ENCODE peak calls at places on chromosomes 3 and 15, in five cellular contexts. G, Z, H, B and J are unnamed samples.

GRCh38 chr3:46293991-46294833 is 52.0 kb downstream of the CCR3 start:
- DNase-seq in G (no peak), Z (no peak), H (no peak), B (no peak), J (no peak)

GRCh38 chr3:133663569-133664313 is 2.0 kb upstream of the TOPBP1 start:
- DNase-seq in G (no peak), Z (peak), H (no peak), B (peak), J (no peak)

GRCh38 chr15:29668120-29668602 is 154.1 kb downstream of the TJP1 start:
- DNase-seq in G (peak), Z (peak), H (peak), B (peak), J (no peak)

GRCh38 chr15:88769161-88769971 is 33.9 kb upstream of the ACAN start:
- DNase-seq in G (no peak), Z (peak), H (no peak), B (peak), J (no peak)

GRCh38 chr15:99504823-99505551 is 60.8 kb upstream of the MEF2A start:
- DNase-seq in G (no peak), Z (peak), H (no peak), B (peak), J (no peak)

GRCh38 chr15:90648137-90649070 is 68.7 kb upstream of the BLM start:
- DNase-seq in G (peak), Z (peak), H (peak), B (peak), J (no peak)

GRCh38 chr15:50891159-50891558 is 17.3 kb upstream of the AP4E1 start:
- DNase-seq in G (no peak), Z (no peak), H (no peak), B (no peak), J (no peak)

GRCh38 chr3:65412591-65412990 is 626.1 kb downstream of the MAGI1 start:
- DNase-seq in G (no peak), Z (no peak), H (no peak), B (no peak), J (no peak)

GRCh38 chr15:85047271-85047948 is 65.8 kb downstream of the PDE8A start:
- DNase-seq in G (no peak), Z (no peak), H (peak), B (peak), J (no peak)

GRCh38 chr15:52810346-52810745 is 20.2 kb upstream of the ONECUT1 start:
- DNase-seq in G (no peak), Z (no peak), H (no peak), B (no peak), J (no peak)

GRCh38 chr3:20056727-20057611 is 16.7 kb downstream of the KAT2B start:
- DNase-seq in G (no peak), Z (peak), H (no peak), B (peak), J (no peak)

GRCh38 chr15:60661075-60661645 is 182.2 kb upstream of the ICE2 start:
- DNase-seq in G (no peak), Z (no peak), H (no peak), B (no peak), J (no peak)

GRCh38 chr3:52090620-52091468 is 34.5 kb upstream of the DUSP7 start:
- DNase-seq in G (peak), Z (no peak), H (no peak), B (no peak), J (no peak)

DNA sequence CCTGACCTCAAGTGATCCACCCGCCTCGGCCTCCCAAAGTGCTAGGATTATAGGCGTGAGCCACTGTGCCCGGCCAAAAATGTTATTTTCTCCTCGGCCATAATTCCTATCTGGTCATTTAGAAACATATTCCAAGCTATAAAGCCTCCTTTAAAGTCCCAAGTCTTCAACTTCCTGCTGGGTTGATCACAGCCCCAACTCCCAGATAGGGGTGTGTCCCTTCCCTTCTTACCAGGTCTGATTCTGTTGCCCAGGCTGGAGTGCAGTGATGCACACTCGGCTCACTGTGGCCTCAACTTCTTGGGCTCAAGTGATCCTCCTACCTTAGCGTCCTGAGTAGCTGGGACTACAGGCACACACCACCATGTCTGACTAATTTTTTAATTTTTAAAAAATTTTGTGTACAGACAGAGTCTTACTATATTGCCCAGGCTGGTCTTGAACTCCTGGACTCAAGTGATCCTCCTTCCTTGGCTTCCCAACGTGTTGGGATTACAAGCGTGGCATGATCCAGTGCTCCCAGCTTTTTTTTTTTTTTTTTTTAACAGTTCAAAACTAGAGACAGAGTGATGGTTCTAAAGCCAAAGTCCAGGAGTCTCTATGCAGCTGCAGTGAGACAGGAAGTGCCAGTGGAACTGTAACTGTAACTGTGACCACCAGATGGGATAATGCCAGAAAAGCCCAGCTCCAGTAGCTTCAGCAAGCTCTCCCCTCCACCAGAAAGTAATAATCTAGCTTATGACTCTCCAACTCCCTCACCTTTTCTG is 8.2 kb upstream of the PRKAR2A start:
- DNase-seq in G (no peak), Z (no peak), H (no peak), B (no peak), J (no peak)
- H3K27ac ChIP-seq in G (no peak), Z (no peak), H (no peak), B (no peak), J (peak)

GRCh38 chr15:48643236-48643635 is 2.3 kb downstream of the FBN1 start:
- DNase-seq in G (no peak), Z (no peak), H (no peak), B (no peak), J (no peak)

GRCh38 chr15:48643776-48644497 is 1.6 kb downstream of the FBN1 start:
- DNase-seq in G (no peak), Z (peak), H (no peak), B (no peak), J (peak)

GRCh38 chr15:48641416-48641815 is 4.1 kb downstream of the FBN1 start:
- DNase-seq in G (no peak), Z (peak), H (no peak), B (no peak), J (no peak)

GRCh38 chr15:48644498-48644826 is 1.0 kb downstream of the FBN1 start:
- DNase-seq in G (peak), Z (no peak), H (peak), B (no peak), J (no peak)

DNA sequence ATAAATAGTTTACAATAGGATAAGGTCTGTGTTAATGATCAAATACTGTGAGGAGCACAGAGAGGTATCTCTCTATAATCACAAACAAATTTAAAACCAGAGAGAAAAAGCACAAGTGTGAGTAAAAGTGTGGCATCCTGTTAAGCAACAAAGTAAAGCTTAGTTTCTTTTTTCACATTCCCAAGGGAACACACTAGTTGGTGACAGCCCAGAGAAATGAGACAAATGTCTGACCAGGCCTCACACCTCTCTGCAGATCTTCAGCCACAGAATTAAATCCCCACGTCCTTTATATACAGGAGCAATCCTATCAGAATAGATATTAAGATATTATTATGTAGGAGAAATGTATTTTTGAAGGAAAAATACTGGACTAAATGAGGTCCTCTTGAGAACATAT is 2.7 kb downstream of the FBN1 start:
- DNase-seq in G (no peak), Z (no peak), H (no peak), B (no peak), J (no peak)
- H3K27ac ChIP-seq in G (peak), Z (no peak), H (peak), B (peak), J (no peak)

GRCh38 chr3:23620616-23621015 is 185.1 kb upstream of the UBE2E1 start:
- DNase-seq in G (no peak), Z (peak), H (no peak), B (no peak), J (no peak)
- H3K27ac ChIP-seq in G (no peak), Z (peak), H (no peak), B (no peak), J (no peak)

GRCh38 chr3:183261103-183261502 is 8.1 kb downstream of the B3GNT5 start:
- DNase-seq in G (no peak), Z (no peak), H (no peak), B (no peak), J (no peak)
- H3K27ac ChIP-seq in G (no peak), Z (no peak), H (no peak), B (no peak), J (peak)

DNA sequence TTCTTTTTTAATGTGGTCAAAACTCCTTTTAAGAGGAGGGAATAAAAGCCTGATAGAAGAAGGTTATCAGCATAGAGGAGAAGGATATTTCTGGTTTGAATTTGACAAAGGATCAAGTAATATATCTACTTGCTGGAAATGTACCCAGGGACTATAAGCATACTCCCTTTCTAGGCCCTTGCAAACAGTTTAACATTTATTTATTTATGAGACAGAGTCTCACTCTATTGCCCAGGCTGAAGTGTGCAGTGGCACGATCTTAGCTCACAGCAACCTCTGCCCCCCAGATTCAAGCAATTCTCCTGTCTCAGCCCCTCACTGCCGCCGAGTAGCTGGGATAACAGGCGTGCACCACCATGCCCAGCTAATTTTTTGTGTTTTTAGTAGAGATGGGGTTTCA is 71.6 kb downstream of the SLMAP start:
- DNase-seq in G (no peak), Z (no peak), H (no peak), B (no peak), J (no peak)
- H3K27ac ChIP-seq in G (no peak), Z (no peak), H (no peak), B (no peak), J (no peak)

GRCh38 chr3:100899440-100900091 is 93.7 kb downstream of the ABI3BP start:
- DNase-seq in G (no peak), Z (no peak), H (no peak), B (no peak), J (no peak)
- H3K27ac ChIP-seq in G (no peak), Z (no peak), H (no peak), B (no peak), J (no peak)